ENCODE peak calls at places on chromosome 5, in nine cellular contexts. S, Z, G, C, Q, W, H, O and V are unnamed samples.

GRCh38 chr5:40653221-40654022 is 26.3 kb upstream of the PTGER4 start:
- DNase-seq in S (no peak), Z (no peak), G (no peak), C (no peak), Q (no peak), W (no peak), H (no peak), O (no peak), V (no peak)

GRCh38 chr5:16934669-16935068 is 1.4 kb downstream of the MYO10 start:
- DNase-seq in S (no peak), Z (no peak), G (peak), C (no peak), Q (no peak), W (no peak), H (no peak), O (no peak), V (no peak)

GRCh38 chr5:91938441-91938840 is 555.3 kb upstream of the ARRDC3 start:
- DNase-seq in S (no peak), Z (no peak), G (no peak), C (no peak), Q (no peak), W (no peak), H (no peak), O (no peak), V (no peak)

GRCh38 chr5:96706433-96707111 is 44.4 kb downstream of the CAST start:
- DNase-seq in S (no peak), Z (peak), G (no peak), C (no peak), Q (no peak), W (no peak), H (peak), O (no peak), V (no peak)

GRCh38 chr5:178237431-178238312 is 5.1 kb upstream of the PHYKPL start:
- DNase-seq in S (no peak), Z (no peak), G (no peak), C (no peak), Q (no peak), W (no peak), H (no peak), O (peak), V (no peak)

GRCh38 chr5:125310749-125311148 is 564.3 kb upstream of the ZNF608 start:
- DNase-seq in S (no peak), Z (no peak), G (peak), C (no peak), Q (no peak), W (no peak), H (no peak), O (peak), V (no peak)

GRCh38 chr5:149636861-149637246 is 55.6 kb downstream of the ARHGEF37 start:
- DNase-seq in S (peak), Z (no peak), G (peak), C (peak), Q (no peak), W (peak), H (no peak), O (peak), V (no peak)

GRCh38 chr5:113176196-113176595 is 199.6 kb downstream of the DCP2 start:
- DNase-seq in S (no peak), Z (no peak), G (no peak), C (no peak), Q (no peak), W (no peak), H (no peak), O (no peak), V (no peak)